ENCODE peak calls at places on chromosome 15, in six cellular contexts. One of them, this sample, is unnamed.

GRCh38 chr15:77037475-77038209 is 33.3 kb downstream of the TSPAN3 start:
- DNase-seq in thoracic aorta: no peak
- DNase-seq in suprapubic skin: no peak
- DNase-seq in Caco-2: peak; percentile 27
- DNase-seq in IMR-90: no peak
- DNase-seq in GM23338: no peak
- DNase-seq in this sample: no peak

GRCh38 chr15:63381301-63382192 is at the start of gene CA12:
- DNase-seq in suprapubic skin: no peak
- DNase-seq in IMR-90: peak; percentile 55
- DNase-seq in Caco-2: no peak
- DNase-seq in thoracic aorta: no peak
- DNase-seq in GM23338: peak; percentile 77
- DNase-seq in this sample: peak; percentile 87

GRCh38 chr15:58473720-58474119 is 41.9 kb downstream of the LIPC start:
- DNase-seq in IMR-90: peak; percentile 89
- DNase-seq in suprapubic skin: no peak
- DNase-seq in GM23338: no peak
- DNase-seq in Caco-2: no peak
- DNase-seq in thoracic aorta: no peak
- DNase-seq in this sample: no peak

GRCh38 chr15:36882487-36883108 is 217.8 kb downstream of the MEIS2 start:
- DNase-seq in IMR-90: no peak
- DNase-seq in Caco-2: no peak
- DNase-seq in suprapubic skin: no peak
- DNase-seq in thoracic aorta: no peak
- DNase-seq in GM23338: peak; percentile 59
- DNase-seq in this sample: no peak

GRCh38 chr15:36887214-36888017 is 212.9 kb downstream of the MEIS2 start:
- DNase-seq in IMR-90: no peak
- DNase-seq in Caco-2: no peak
- DNase-seq in thoracic aorta: no peak
- DNase-seq in suprapubic skin: no peak
- DNase-seq in GM23338: peak; percentile 64
- DNase-seq in this sample: peak; percentile 77

GRCh38 chr15:70559223-70559823 is 204.0 kb downstream of the UACA start:
- DNase-seq in GM23338: no peak
- DNase-seq in suprapubic skin: peak; percentile 40
- DNase-seq in Caco-2: no peak
- DNase-seq in thoracic aorta: no peak
- DNase-seq in IMR-90: peak; percentile 44
- DNase-seq in this sample: peak; percentile 70

GRCh38 chr15:40130799-40131502 is 22.3 kb upstream of the BMF start:
- DNase-seq in Caco-2: no peak
- DNase-seq in thoracic aorta: no peak
- DNase-seq in IMR-90: no peak
- DNase-seq in GM23338: no peak
- DNase-seq in suprapubic skin: peak; percentile 20
- DNase-seq in this sample: no peak

GRCh38 chr15:23606226-23606625 is 40.8 kb downstream of the MKRN3 start:
- DNase-seq in thoracic aorta: no peak
- DNase-seq in Caco-2: no peak
- DNase-seq in IMR-90: no peak
- DNase-seq in GM23338: no peak
- DNase-seq in suprapubic skin: no peak
- DNase-seq in this sample: no peak

GRCh38 chr15:71891026-71891425 is 80.7 kb downstream of the NR2E3 start:
- DNase-seq in suprapubic skin: no peak
- DNase-seq in GM23338: no peak
- DNase-seq in thoracic aorta: no peak
- DNase-seq in Caco-2: no peak
- DNase-seq in IMR-90: peak; percentile 0
- DNase-seq in this sample: no peak

GRCh38 chr15:69380100-69380725 is 33.9 kb upstream of the KIF23 start:
- DNase-seq in Caco-2: no peak
- DNase-seq in thoracic aorta: no peak
- DNase-seq in GM23338: peak; percentile 82
- DNase-seq in IMR-90: peak; percentile 21
- DNase-seq in suprapubic skin: no peak
- DNase-seq in this sample: no peak

GRCh38 chr15:42932833-42933515 is 12.4 kb upstream of the TTBK2 start:
- DNase-seq in GM23338: no peak
- DNase-seq in IMR-90: no peak
- DNase-seq in thoracic aorta: no peak
- DNase-seq in suprapubic skin: no peak
- DNase-seq in Caco-2: no peak
- DNase-seq in this sample: no peak

GRCh38 chr15:82812994-82813393 is 3.6 kb downstream of the WHAMM start:
- DNase-seq in Caco-2: no peak
- DNase-seq in IMR-90: no peak
- DNase-seq in thoracic aorta: no peak
- DNase-seq in GM23338: peak; percentile 7
- DNase-seq in suprapubic skin: no peak
- DNase-seq in this sample: no peak

GRCh38 chr15:73982251-73982962 is 9.7 kb downstream of the STOML1 start:
- DNase-seq in Caco-2: no peak
- DNase-seq in suprapubic skin: peak; percentile 93
- DNase-seq in IMR-90: peak; percentile 91
- DNase-seq in thoracic aorta: peak; percentile 75
- DNase-seq in GM23338: no peak
- DNase-seq in this sample: peak; percentile 83

GRCh38 chr15:77002954-77003912 is 8.3 kb downstream of the PSTPIP1 start:
- DNase-seq in thoracic aorta: no peak
- DNase-seq in IMR-90: no peak
- DNase-seq in suprapubic skin: no peak
- DNase-seq in GM23338: no peak
- DNase-seq in Caco-2: no peak
- DNase-seq in this sample: peak; percentile 89

GRCh38 chr15:93803406-93803805 is 428.0 kb upstream of the MCTP2 start:
- DNase-seq in Caco-2: no peak
- DNase-seq in IMR-90: no peak
- DNase-seq in thoracic aorta: no peak
- DNase-seq in suprapubic skin: no peak
- DNase-seq in GM23338: no peak
- DNase-seq in this sample: no peak

GRCh38 chr15:68441045-68441743 is 9.2 kb upstream of the ITGA11 start:
- DNase-seq in GM23338: no peak
- DNase-seq in IMR-90: peak; percentile 34
- DNase-seq in thoracic aorta: no peak
- DNase-seq in suprapubic skin: no peak
- DNase-seq in Caco-2: no peak
- DNase-seq in this sample: no peak

GRCh38 chr15:50840520-50840919 is 68.0 kb upstream of the AP4E1 start:
- DNase-seq in IMR-90: no peak
- DNase-seq in suprapubic skin: no peak
- DNase-seq in thoracic aorta: no peak
- DNase-seq in GM23338: peak; percentile 49
- DNase-seq in Caco-2: no peak
- DNase-seq in this sample: no peak

GRCh38 chr15:35206060-35206675 is 121.1 kb upstream of the NANOGP8 start:
- DNase-seq in suprapubic skin: no peak
- DNase-seq in GM23338: peak; percentile 73
- DNase-seq in thoracic aorta: no peak
- DNase-seq in IMR-90: peak; percentile 13
- DNase-seq in Caco-2: no peak
- DNase-seq in this sample: no peak

GRCh38 chr15:71002321-71002720 is 109.7 kb downstream of the LRRC49 start:
- DNase-seq in suprapubic skin: no peak
- DNase-seq in IMR-90: peak; percentile 58
- DNase-seq in Caco-2: no peak
- DNase-seq in thoracic aorta: no peak
- DNase-seq in GM23338: no peak
- DNase-seq in this sample: no peak

GRCh38 chr15:55894406-55894965 is 98.9 kb downstream of the NEDD4 start:
- DNase-seq in IMR-90: no peak
- DNase-seq in GM23338: no peak
- DNase-seq in thoracic aorta: no peak
- DNase-seq in Caco-2: no peak
- DNase-seq in suprapubic skin: no peak
- DNase-seq in this sample: no peak

GRCh38 chr15:55993804-55994539 is 560 bp upstream of the NEDD4 start:
- DNase-seq in suprapubic skin: no peak
- DNase-seq in Caco-2: peak; percentile 50
- DNase-seq in GM23338: peak; percentile 70
- DNase-seq in thoracic aorta: no peak
- DNase-seq in IMR-90: peak; percentile 68
- DNase-seq in this sample: no peak

DNA sequence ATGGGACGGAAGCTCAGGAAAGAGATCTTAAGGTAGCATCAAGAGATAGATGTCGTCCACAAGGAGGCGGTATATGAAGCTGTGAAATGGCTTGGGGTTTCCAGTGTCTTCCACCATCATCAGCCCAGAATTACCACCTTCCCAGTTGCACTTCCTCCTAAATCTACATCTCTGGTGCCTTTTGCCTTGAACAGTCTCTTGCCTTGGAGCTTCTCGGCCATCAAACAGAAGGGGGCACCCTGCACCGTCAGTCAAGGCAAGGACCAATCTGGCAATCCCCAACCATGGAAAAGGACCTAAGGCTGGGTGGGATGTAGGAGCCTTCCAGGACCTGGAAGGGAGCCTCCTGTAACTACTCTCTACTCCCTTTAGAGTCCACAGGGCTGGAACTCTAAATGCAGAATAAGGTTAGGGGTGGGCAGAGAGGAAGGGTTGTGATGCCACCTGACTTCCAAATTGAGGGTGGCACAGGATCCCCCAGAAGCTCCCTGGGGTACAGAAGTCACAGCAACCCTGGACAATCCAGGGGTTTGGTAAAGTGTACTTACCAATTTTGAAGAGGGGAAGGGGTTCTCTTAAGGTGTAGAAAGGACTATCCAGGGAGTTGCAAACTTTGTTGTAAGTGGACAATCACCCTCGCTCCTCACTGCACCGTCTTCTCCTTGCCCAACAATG is 1.0 kb upstream of the RYR3 start:
- DNase-seq in Caco-2: no peak
- DNase-seq in thoracic aorta: no peak
- DNase-seq in GM23338: peak; percentile 66
- DNase-seq in suprapubic skin: no peak
- DNase-seq in IMR-90: no peak
- DNase-seq in this sample: no peak
- H3K27me3 ChIP-seq in Caco-2: no peaks in the 10 kb centered on the region
- H3K27me3 ChIP-seq in thoracic aorta: no peaks in the 10 kb centered on the region
- H3K27me3 ChIP-seq in GM23338: peaks cover 49% of the 10 kb centered on the region
- H3K27me3 ChIP-seq in suprapubic skin: peaks cover 41% of the 10 kb centered on the region
- H3K27me3 ChIP-seq in IMR-90: peaks cover 33% of the 10 kb centered on the region
- H3K27me3 ChIP-seq in this sample: peaks cover 63% of the 10 kb centered on the region

GRCh38 chr15:84082739-84083138 is 152.8 kb upstream of the GOLGA6L4 start:
- DNase-seq in suprapubic skin: no peak
- DNase-seq in thoracic aorta: no peak
- DNase-seq in Caco-2: no peak
- DNase-seq in IMR-90: no peak
- DNase-seq in GM23338: no peak
- DNase-seq in this sample: no peak
- H3K4me1 ChIP-seq in suprapubic skin: peaks cover 10% of the 10 kb centered on the region
- H3K4me1 ChIP-seq in thoracic aorta: peaks cover 23% of the 10 kb centered on the region
- H3K4me1 ChIP-seq in Caco-2: no peaks in the 10 kb centered on the region
- H3K4me1 ChIP-seq in IMR-90: no peaks in the 10 kb centered on the region
- H3K4me1 ChIP-seq in GM23338: no peaks in the 10 kb centered on the region
- H3K4me1 ChIP-seq in this sample: no peaks in the 10 kb centered on the region

GRCh38 chr15:101269479-101270223 is 7.6 kb downstream of the SELENOS start:
- DNase-seq in IMR-90: no peak
- DNase-seq in thoracic aorta: no peak
- DNase-seq in Caco-2: no peak
- DNase-seq in GM23338: peak; percentile 69
- DNase-seq in suprapubic skin: no peak
- DNase-seq in this sample: no peak
- TF ChIP-seq CTCF in IMR-90: peak; percentile 33
- TF ChIP-seq CTCF in thoracic aorta: no peak
- TF ChIP-seq CTCF in Caco-2: peak; percentile 42
- TF ChIP-seq CTCF in GM23338: peak; percentile 74
- TF ChIP-seq CTCF in suprapubic skin: peak; percentile 31
- TF ChIP-seq CTCF in this sample: no peak

GRCh38 chr15:59999558-60000112 is 4.5 kb upstream of the FOXB1 start:
- DNase-seq in Caco-2: no peak
- DNase-seq in suprapubic skin: no peak
- DNase-seq in thoracic aorta: no peak
- DNase-seq in IMR-90: no peak
- DNase-seq in GM23338: no peak
- DNase-seq in this sample: peak; percentile 49
- H3K27me3 ChIP-seq in Caco-2: peaks cover 2% of the 10 kb centered on the region
- H3K27me3 ChIP-seq in suprapubic skin: peaks cover 100% of the 10 kb centered on the region
- H3K27me3 ChIP-seq in thoracic aorta: peaks cover 55% of the 10 kb centered on the region
- H3K27me3 ChIP-seq in IMR-90: peaks cover 96% of the 10 kb centered on the region
- H3K27me3 ChIP-seq in GM23338: peaks cover 52% of the 10 kb centered on the region
- H3K27me3 ChIP-seq in this sample: peaks cover 100% of the 10 kb centered on the region

DNA sequence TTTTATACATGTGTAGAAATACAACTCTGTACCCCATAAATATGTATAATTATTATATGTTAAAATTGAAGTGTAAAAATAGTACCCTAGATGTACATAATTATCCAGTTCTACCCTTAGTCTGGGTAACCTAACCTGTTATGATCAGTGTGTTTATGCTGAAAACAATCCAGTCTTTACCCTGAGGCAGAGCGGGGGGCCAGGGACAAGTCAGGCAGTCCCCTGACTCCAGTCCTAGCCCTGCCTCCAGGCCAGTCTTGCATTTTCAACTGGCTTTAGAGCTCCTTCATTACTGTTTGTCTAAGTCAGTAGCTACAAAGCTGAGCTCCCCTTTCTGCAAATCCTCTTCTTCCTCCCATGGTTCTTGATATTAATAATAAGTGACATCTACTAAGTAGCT is 3.1 kb downstream of the MESD start:
- DNase-seq in thoracic aorta: no peak
- DNase-seq in GM23338: no peak
- DNase-seq in IMR-90: no peak
- DNase-seq in Caco-2: no peak
- DNase-seq in suprapubic skin: no peak
- DNase-seq in this sample: no peak
- H3K4me1 ChIP-seq in thoracic aorta: peaks cover 35% of the 10 kb centered on the region
- H3K4me1 ChIP-seq in GM23338: peaks cover 42% of the 10 kb centered on the region
- H3K4me1 ChIP-seq in IMR-90: peaks cover 6% of the 10 kb centered on the region
- H3K4me1 ChIP-seq in Caco-2: peaks cover 16% of the 10 kb centered on the region
- H3K4me1 ChIP-seq in suprapubic skin: peaks cover 53% of the 10 kb centered on the region
- H3K4me1 ChIP-seq in this sample: peaks cover 17% of the 10 kb centered on the region